ENCODE peak calls at places on chromosomes 1 and 21, in four cellular contexts. Q, S, Z and M are unnamed samples.

GRCh38 chr1:41657679-41658078 is 173.2 kb upstream of the EDN2 start:
- DNase-seq in Z (no peak), S (no peak), Q (no peak), M (no peak)

GRCh38 chr1:2545754-2546514 is 10.2 kb upstream of the TNFRSF14 start:
- DNase-seq in S (peak), Z (peak), Q (peak), M (peak)

GRCh38 chr1:31012210-31012924 is 53.1 kb downstream of the PUM1 start:
- DNase-seq in Q (no peak), S (no peak), Z (no peak), M (no peak)

GRCh38 chr21:35775778-35776515 is 284.4 kb downstream of the SETD4 start:
- DNase-seq in Q (no peak), Z (no peak), S (no peak), M (no peak)

GRCh38 chr1:161131721-161132409 is 602 bp downstream of the DEDD start:
- DNase-seq in Q (no peak), Z (peak), S (no peak), M (no peak)

GRCh38 chr1:248782311-248782887 is 26.8 kb upstream of the LYPD8 start:
- DNase-seq in Z (no peak), Q (no peak), S (no peak), M (no peak)

GRCh38 chr1:196056966-196057365 is 551.3 kb downstream of the KCNT2 start:
- DNase-seq in Z (no peak), Q (no peak), S (no peak), M (no peak)

GRCh38 chr1:47449702-47450552 is 12.1 kb downstream of the FOXD2 start:
- DNase-seq in Q (peak), Z (peak), S (no peak), M (no peak)

GRCh38 chr1:10179751-10180150 is 30.6 kb upstream of the KIF1B start:
- DNase-seq in Q (no peak), S (no peak), Z (no peak), M (no peak)

GRCh38 chr1:180033387-180033786 is 78.8 kb downstream of the CEP350 start:
- DNase-seq in Z (no peak), S (no peak), Q (no peak), M (no peak)

GRCh38 chr1:235622933-235623790 is 26.4 kb downstream of the GNG4 start:
- DNase-seq in S (no peak), Q (peak), Z (no peak), M (no peak)

GRCh38 chr1:90472775-90473174 is 244.3 kb downstream of the BARHL2 start:
- DNase-seq in S (no peak), Q (no peak), Z (no peak), M (no peak)

GRCh38 chr1:23763040-23763577 is 15.1 kb upstream of the PITHD1 start:
- DNase-seq in Z (no peak), Q (no peak), S (no peak), M (no peak)

GRCh38 chr1:72366473-72366872 is 84.1 kb upstream of the NEGR1 start:
- DNase-seq in Z (no peak), Q (peak), S (no peak), M (no peak)

GRCh38 chr1:87399701-87400100 is 71.0 kb downstream of the LMO4 start:
- DNase-seq in Z (no peak), Q (no peak), S (no peak), M (no peak)

GRCh38 chr1:230316864-230317745 is 109.0 kb downstream of the PGBD5 start:
- DNase-seq in Z (no peak), S (no peak), Q (no peak), M (no peak)

GRCh38 chr1:107404756-107405155 is 263.9 kb downstream of the NTNG1 start:
- DNase-seq in Q (no peak), Z (no peak), S (no peak), M (no peak)

GRCh38 chr1:248593226-248593625 is 4.3 kb downstream of the OR2T10 start:
- DNase-seq in Z (no peak), Q (no peak), S (no peak), M (no peak)

GRCh38 chr1:243213045-243213787 is 41.9 kb downstream of the CEP170 start:
- DNase-seq in S (no peak), Z (no peak), Q (no peak), M (no peak)

GRCh38 chr1:236341298-236341697 is 52.8 kb upstream of the EDARADD start:
- DNase-seq in S (no peak), Q (no peak), Z (no peak), M (no peak)

GRCh38 chr1:176183618-176184017 is 23.5 kb downstream of the COP1 start:
- DNase-seq in S (no peak), Q (no peak), Z (no peak), M (no peak)

GRCh38 chr1:185823471-185823870 is 89.3 kb downstream of the HMCN1 start:
- DNase-seq in Q (no peak), S (no peak), Z (no peak), M (no peak)

GRCh38 chr1:153848805-153849204 is 73.6 kb downstream of the SLC27A3 start:
- DNase-seq in Q (no peak), S (no peak), Z (no peak), M (no peak)

GRCh38 chr1:171152533-171152932 is 32.6 kb upstream of the FMO2 start:
- DNase-seq in Q (no peak), Z (no peak), S (no peak), M (no peak)

GRCh38 chr1:108719654-108720435 is 7.1 kb downstream of the FNDC7 start:
- DNase-seq in S (no peak), Z (peak), Q (peak), M (peak)

GRCh38 chr1:119808491-119808890 is 2.8 kb downstream of the REG4 start:
- DNase-seq in Z (no peak), Q (no peak), S (no peak), M (no peak)

GRCh38 chr1:35049116-35049515 is 17.4 kb upstream of the ZMYM6 start:
- DNase-seq in S (no peak), Z (no peak), Q (no peak), M (no peak)

GRCh38 chr1:152426731-152427130 is 12.7 kb upstream of the CRNN start:
- DNase-seq in S (no peak), Z (no peak), Q (no peak), M (no peak)

GRCh38 chr21:31142600-31142999 is 104.3 kb upstream of the KRTAP19-8 start:
- DNase-seq in Q (no peak), Z (no peak), S (no peak), M (no peak)

GRCh38 chr1:245041058-245041698 is 113.6 kb upstream of the KIF26B start:
- DNase-seq in Q (no peak), Z (no peak), S (no peak), M (no peak)

GRCh38 chr1:2041305-2041704 is 8.9 kb upstream of the PRKCZ start:
- DNase-seq in S (no peak), Z (no peak), Q (no peak), M (no peak)

GRCh38 chr1:65704318-65704717 is 88.4 kb upstream of the PDE4B start:
- DNase-seq in Z (no peak), Q (no peak), S (no peak), M (no peak)

GRCh38 chr1:84600796-84601195 is 26.6 kb upstream of the CTBS start:
- DNase-seq in Z (no peak), Q (no peak), S (no peak), M (no peak)

GRCh38 chr1:179818743-179819173 is 58.8 kb downstream of the TOR1AIP2 start:
- DNase-seq in Z (peak), Q (no peak), S (no peak), M (no peak)

GRCh38 chr1:197145451-197146029 is 929 bp downstream of the ASPM start:
- DNase-seq in Z (no peak), S (no peak), Q (no peak), M (no peak)

GRCh38 chr1:161088587-161089110 is 709 bp downstream of the NECTIN4 start:
- DNase-seq in S (no peak), Q (no peak), Z (no peak), M (no peak)

GRCh38 chr1:174497461-174497860 is 49.7 kb downstream of the GPR52 start:
- DNase-seq in Z (no peak), Q (no peak), S (no peak), M (no peak)

GRCh38 chr1:11564237-11564636 is 85.3 kb downstream of the DISP3 start:
- DNase-seq in Z (no peak), Q (no peak), S (no peak), M (peak)

GRCh38 chr1:113930499-113931161 is 1.5 kb downstream of the HIPK1 start:
- DNase-seq in S (no peak), Z (peak), Q (peak), M (no peak)

GRCh38 chr21:37195649-37196048 is 71.5 kb downstream of the VPS26C start:
- DNase-seq in Z (no peak), S (no peak), Q (no peak), M (no peak)
- TF ChIP-seq FOSL1 in Z (no peak), S (no peak), Q (no peak), M (no peak)

DNA sequence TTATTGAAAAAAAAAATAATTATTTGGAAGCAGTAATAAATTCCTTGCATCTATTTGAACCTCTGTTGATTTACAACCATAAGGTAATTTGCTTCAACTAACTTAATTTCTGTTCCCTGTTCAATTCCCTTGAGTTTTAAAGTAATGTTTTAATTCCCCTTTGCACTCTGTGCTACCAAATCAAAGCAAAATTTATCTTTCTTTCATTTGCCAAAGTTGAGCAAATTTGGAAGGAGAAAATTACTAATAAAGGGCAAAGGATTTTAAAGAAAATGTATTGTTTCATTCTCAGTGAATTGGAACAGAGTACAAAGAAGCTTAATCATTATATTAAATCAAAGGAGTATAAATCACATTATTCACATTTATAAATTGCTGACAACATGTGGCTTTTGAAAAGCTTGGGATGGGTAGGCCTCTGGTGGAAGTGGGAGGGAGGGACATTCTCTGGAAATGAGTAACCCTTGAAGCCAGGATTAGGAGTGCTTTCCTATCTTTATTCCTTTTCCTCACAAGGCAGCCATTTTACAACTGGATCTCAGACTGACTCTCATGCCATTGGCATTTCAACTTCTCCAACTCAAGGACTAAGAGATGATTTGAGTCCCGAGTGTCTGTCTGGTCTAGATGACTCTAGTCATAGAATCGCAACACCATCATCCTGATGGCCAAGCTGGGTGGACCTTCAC is 331.6 kb upstream of the DUSP10 start:
- DNase-seq in Z (no peak), Q (no peak), S (no peak), M (no peak)
- TF ChIP-seq FOSL1 in Z (no peak), Q (no peak), S (no peak), M (no peak)

GRCh38 chr1:204978782-204979181 is 64.2 kb upstream of the CNTN2 start:
- DNase-seq in Q (no peak), Z (no peak), S (no peak), M (no peak)

GRCh38 chr1:204975568-204976235 is 67.3 kb upstream of the CNTN2 start:
- DNase-seq in Q (peak), S (peak), Z (peak), M (peak)

GRCh38 chr1:204976666-204977065 is 66.3 kb upstream of the CNTN2 start:
- DNase-seq in S (no peak), Q (no peak), Z (no peak), M (no peak)

GRCh38 chr1:204979306-204979705 is 63.7 kb upstream of the CNTN2 start:
- DNase-seq in S (no peak), Z (no peak), Q (no peak), M (no peak)

GRCh38 chr1:204977327-204977726 is 65.7 kb upstream of the CNTN2 start:
- DNase-seq in Z (no peak), S (no peak), Q (no peak), M (no peak)
- TF ChIP-seq FOSL1 in Z (no peak), S (no peak), Q (no peak), M (no peak)

GRCh38 chr1:202274611-202275010 is 67.1 kb downstream of the UBE2T start:
- DNase-seq in Z (peak), Q (peak), S (no peak), M (peak)
- TF ChIP-seq FOSL1 in Z (no peak), Q (no peak), S (no peak), M (no peak)

GRCh38 chr21:41358193-41359166 is 3.3 kb upstream of the MX2 start:
- DNase-seq in S (no peak), Z (no peak), Q (no peak), M (no peak)
- TF ChIP-seq FOSL1 in S (no peak), Z (no peak), Q (no peak), M (no peak)

GRCh38 chr21:14120091-14120734 is 90.5 kb downstream of the LIPI start:
- DNase-seq in Z (peak), S (no peak), Q (peak), M (no peak)

GRCh38 chr21:14114251-14114650 is 96.5 kb downstream of the LIPI start:
- DNase-seq in Z (no peak), Q (no peak), S (no peak), M (no peak)

GRCh38 chr21:14119038-14119437 is 91.7 kb downstream of the LIPI start:
- DNase-seq in Q (no peak), Z (no peak), S (no peak), M (no peak)

GRCh38 chr21:14115646-14116045 is 95.1 kb downstream of the LIPI start:
- DNase-seq in S (no peak), Z (no peak), Q (no peak), M (no peak)

GRCh38 chr21:14116080-14116481 is 94.7 kb downstream of the LIPI start:
- DNase-seq in Z (no peak), Q (no peak), S (no peak), M (no peak)
- TF ChIP-seq FOSL1 in Z (no peak), Q (no peak), S (no peak), M (no peak)

GRCh38 chr1:103517380-103518047 is 8.0 kb upstream of the RNPC3 start:
- DNase-seq in S (no peak), Z (no peak), Q (no peak), M (no peak)
- TF ChIP-seq FOSL1 in S (no peak), Z (no peak), Q (no peak), M (no peak)

GRCh38 chr1:91851130-91852010 is 34.6 kb downstream of the TGFBR3 start:
- DNase-seq in Z (no peak), S (no peak), Q (no peak), M (no peak)
- TF ChIP-seq FOSL1 in Z (no peak), S (no peak), Q (no peak), M (no peak)